ENCODE peak calls at places on chromosomes 5 and 9, in eight cellular contexts. G is OCI-LY7, U is tibial nerve, I is lower lobe of right lung, C is stomach, E is GM12878, P is transverse colon, W is adrenal gland. T is an unnamed sample. For H3K4me1, the result is how much of the 10 kb centered on the place peaks cover.

GRCh38 chr5:168427224-168427623 is 59.0 kb upstream of the RARS1 start:
- DNase-seq in U (no peak), C (no peak), I (no peak), G (no peak), E (no peak), W (no peak), P (no peak), T (no peak)

GRCh38 chr5:88689662-88690351 is 193.2 kb downstream of the MEF2C start:
- DNase-seq in E (no peak), I (no peak), G (no peak), W (no peak), P (no peak), U (no peak), C (no peak), T (no peak)

GRCh38 chr9:6715755-6716643 is 41.8 kb upstream of the KDM4C start:
- DNase-seq in P (peak), C (peak), G (no peak), E (peak), U (no peak), I (peak), W (peak), T (peak)

GRCh38 chr5:151047814-151048425 is 27.5 kb downstream of the GPX3 start:
- DNase-seq in U (no peak), E (no peak), P (no peak), C (no peak), G (peak), I (no peak), W (no peak), T (no peak)

GRCh38 chr9:95770653-95771131 is 104.8 kb upstream of the ERCC6L2 start:
- DNase-seq in G (no peak), I (no peak), E (no peak), W (no peak), P (no peak), C (no peak), U (no peak), T (no peak)

GRCh38 chr5:16492398-16493175 is 27.0 kb upstream of the ZNF622 start:
- DNase-seq in E (no peak), C (peak), G (no peak), U (no peak), I (no peak), P (peak), W (no peak), T (peak)

GRCh38 chr5:139919308-139919707 is 123.7 kb downstream of the PSD2 start:
- DNase-seq in U (no peak), P (no peak), C (no peak), G (no peak), W (no peak), I (no peak), E (no peak), T (no peak)

GRCh38 chr5:125256296-125256695 is 509.9 kb upstream of the ZNF608 start:
- DNase-seq in P (no peak), E (no peak), I (no peak), W (no peak), U (no peak), G (no peak), C (no peak), T (no peak)

GRCh38 chr9:94613003-94613402 is 19.4 kb upstream of the FBP2 start:
- DNase-seq in I (no peak), W (no peak), E (no peak), G (no peak), C (no peak), P (no peak), U (no peak), T (no peak)

GRCh38 chr9:3746296-3747275 is 220.8 kb upstream of the RFX3 start:
- DNase-seq in E (no peak), C (no peak), W (no peak), U (no peak), G (no peak), I (no peak), P (no peak), T (no peak)

GRCh38 chr5:97425511-97425910 is 242.5 kb upstream of the RIOK2 start:
- DNase-seq in P (no peak), W (no peak), I (no peak), E (no peak), C (no peak), G (no peak), U (no peak), T (no peak)

GRCh38 chr9:34891386-34891785 is 66.7 kb upstream of the PHF24 start:
- DNase-seq in G (no peak), W (no peak), C (no peak), P (no peak), U (no peak), E (no peak), I (no peak), T (no peak)

GRCh38 chr9:13131396-13131795 is 148.1 kb downstream of the MPDZ start:
- DNase-seq in I (no peak), P (no peak), C (no peak), U (no peak), G (no peak), E (no peak), W (no peak), T (no peak)

GRCh38 chr5:129018836-129019235 is 53.5 kb downstream of the SLC27A6 start:
- DNase-seq in E (no peak), G (no peak), U (no peak), C (no peak), P (no peak), W (no peak), I (no peak), T (no peak)

GRCh38 chr5:531101-531748 is 7.0 kb upstream of the SLC9A3 start:
- DNase-seq in U (no peak), W (no peak), G (no peak), I (peak), P (no peak), E (no peak), C (no peak), T (no peak)

GRCh38 chr5:140043508-140043872 is 391 bp upstream of the NRG2 start:
- DNase-seq in C (no peak), W (no peak), E (no peak), I (no peak), G (no peak), U (no peak), P (no peak), T (peak)

GRCh38 chr5:2758632-2759031 is 7.2 kb upstream of the IRX2 start:
- DNase-seq in E (no peak), I (no peak), U (no peak), C (no peak), P (no peak), G (no peak), W (no peak), T (no peak)

GRCh38 chr5:17441351-17441750 is 56.7 kb upstream of the TAF11L2 start:
- DNase-seq in C (no peak), P (no peak), U (no peak), W (no peak), G (no peak), I (no peak), E (no peak), T (no peak)

GRCh38 chr5:94969174-94969573 is 315.7 kb downstream of the MCTP1 start:
- DNase-seq in P (no peak), W (no peak), E (no peak), U (no peak), C (no peak), G (peak), I (no peak), T (no peak)

GRCh38 chr9:130232899-130233586 is 32.5 kb upstream of the HMCN2 start:
- DNase-seq in U (no peak), C (no peak), W (peak), P (no peak), G (no peak), E (no peak), I (peak), T (no peak)

DNA sequence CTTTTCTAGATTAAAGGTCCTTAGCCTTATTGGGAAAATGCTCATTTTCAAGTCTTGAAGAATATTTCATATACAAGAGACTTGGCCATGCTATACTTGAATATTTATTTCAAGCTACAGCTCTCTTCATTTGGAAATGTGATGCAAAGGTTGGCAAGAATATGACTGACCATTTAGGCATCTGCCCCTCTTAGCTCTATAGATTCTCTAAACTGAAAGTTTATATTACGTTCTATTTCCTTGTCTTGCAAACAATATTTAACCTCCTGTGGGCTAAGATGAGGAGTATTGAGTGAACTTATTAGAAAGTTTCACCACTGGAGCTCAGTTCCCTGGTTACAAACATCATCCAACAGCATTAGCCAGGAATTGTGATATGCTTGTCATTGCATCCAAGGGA is 593.1 kb downstream of the MAT2B start:
- DNase-seq in C (no peak), W (no peak), P (no peak), I (no peak), U (no peak), G (no peak), E (no peak), T (no peak)
- H3K27ac ChIP-seq in C (no peak), W (no peak), P (no peak), I (no peak), U (no peak), G (no peak), E (no peak), T (no peak)

GRCh38 chr9:93468763-93469456 is 15.5 kb upstream of the FAM120AOS start:
- DNase-seq in C (no peak), E (no peak), I (no peak), U (no peak), P (peak), W (no peak), G (no peak), T (no peak)
- H3K4me1 ChIP-seq in C (half or more), E (under half), I (half or more), U (half or more), P (half or more), W (half or more), G (half or more), T (half or more)

GRCh38 chr5:39691136-39691535 is 266.4 kb upstream of the DAB2 start:
- DNase-seq in E (no peak), G (no peak), P (no peak), U (no peak), I (no peak), W (no peak), C (no peak), T (no peak)

GRCh38 chr5:39697891-39698290 is 273.1 kb upstream of the DAB2 start:
- DNase-seq in E (no peak), G (no peak), C (no peak), P (no peak), U (no peak), W (no peak), I (no peak), T (no peak)

GRCh38 chr5:39689919-39690318 is 265.1 kb upstream of the DAB2 start:
- DNase-seq in I (no peak), E (no peak), C (no peak), P (no peak), W (no peak), U (no peak), G (no peak), T (no peak)

GRCh38 chr5:39696672-39697398 is 272.1 kb upstream of the DAB2 start:
- DNase-seq in E (no peak), P (no peak), U (no peak), G (no peak), W (no peak), C (no peak), I (no peak), T (no peak)

DNA sequence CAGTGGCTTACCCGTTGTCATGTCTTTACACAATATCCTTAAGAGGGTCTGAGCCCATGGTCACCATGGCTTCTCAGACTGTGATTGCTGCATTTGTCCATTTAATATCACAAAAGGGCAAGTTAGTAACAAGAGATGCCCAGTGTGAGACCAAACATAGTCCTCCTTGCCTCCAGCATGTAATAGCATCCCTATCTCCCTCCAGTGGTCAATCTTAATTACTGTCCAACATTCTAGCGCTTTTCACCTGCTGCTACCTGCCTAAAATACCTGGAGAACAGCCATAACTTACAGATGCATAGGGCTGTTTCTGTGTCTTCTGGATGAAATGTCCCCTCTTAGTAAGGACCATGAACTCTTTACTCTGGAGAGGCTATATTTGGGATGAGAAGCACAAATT is 267.2 kb upstream of the DAB2 start:
- DNase-seq in C (no peak), G (no peak), E (no peak), P (no peak), I (no peak), W (no peak), U (no peak), T (no peak)
- TF ChIP-seq CTCF in C (no peak), G (no peak), E (peak), P (peak), I (no peak), W (no peak), U (no peak), T (peak)

GRCh38 chr5:132500244-132500930 is 9.8 kb upstream of the IRF1 start:
- DNase-seq in I (no peak), C (peak), P (no peak), G (no peak), W (no peak), U (no peak), E (no peak), T (no peak)
- H3K27ac ChIP-seq in I (peak), C (peak), P (peak), G (no peak), W (no peak), U (no peak), E (peak), T (peak)

GRCh38 chr5:27511061-27511460 is 472.7 kb upstream of the CDH9 start:
- DNase-seq in U (no peak), P (no peak), I (no peak), W (no peak), E (no peak), G (no peak), C (no peak), T (no peak)
- H3K4me1 ChIP-seq in U (under half), P (under half), I (under half), W (under half), E (under half), G (under half), C (under half), T (under half)

GRCh38 chr9:112377684-112378344 is 2.1 kb upstream of the HSDL2 start:
- DNase-seq in G (no peak), E (no peak), U (no peak), C (no peak), P (no peak), I (no peak), W (no peak), T (no peak)

GRCh38 chr9:112380102-112380581 is at the start of gene HSDL2:
- DNase-seq in I (no peak), E (no peak), C (peak), G (peak), U (peak), W (no peak), P (peak), T (peak)

GRCh38 chr9:112380771-112381181 is 868 bp downstream of the HSDL2 start:
- DNase-seq in I (no peak), U (no peak), G (peak), C (no peak), P (no peak), W (no peak), E (peak), T (no peak)

GRCh38 chr9:112378441-112379176 is 1.3 kb upstream of the HSDL2 start:
- DNase-seq in P (peak), W (no peak), U (no peak), C (no peak), G (no peak), I (peak), E (no peak), T (no peak)

GRCh38 chr9:112379177-112380101 is 469 bp upstream of the HSDL2 start:
- DNase-seq in W (peak), G (peak), P (peak), U (peak), C (peak), E (peak), I (peak), T (peak)
- TF ChIP-seq CTCF in W (peak), G (no peak), P (no peak), U (no peak), C (no peak), E (no peak), I (no peak), T (no peak)

T was measured in body of pancreas.